ENCODE peak calls at places on chromosomes 3 and 15, in four cellular contexts. One of them, this sample, is unnamed.

GRCh38 chr3:185488465-185488864 is 10.4 kb downstream of the TMEM41A start:
- DNase-seq in AML-193: no peak
- DNase-seq in ureter: no peak
- DNase-seq in stimulated activated CD8-positive, alpha-beta memory T cell treated with anti-CD3 and anti-CD28 coated beads, Interleukin-7, amount 100 ng/mL, for 24 hours: no peak
- DNase-seq in this sample: no peak

GRCh38 chr3:8986741-8987672 is 23.7 kb upstream of the RAD18 start:
- DNase-seq in stimulated activated CD8-positive, alpha-beta memory T cell treated with anti-CD3 and anti-CD28 coated beads, Interleukin-7, amount 100 ng/mL, for 24 hours: no peak
- DNase-seq in AML-193: no peak
- DNase-seq in ureter: no peak
- DNase-seq in this sample: no peak

GRCh38 chr3:56042326-56042951 is 425.8 kb downstream of the ERC2 start:
- DNase-seq in AML-193: peak
- DNase-seq in ureter: no peak
- DNase-seq in stimulated activated CD8-positive, alpha-beta memory T cell treated with anti-CD3 and anti-CD28 coated beads, Interleukin-7, amount 100 ng/mL, for 24 hours: no peak
- DNase-seq in this sample: peak

GRCh38 chr3:38583688-38584087 is 65.8 kb downstream of the SCN5A start:
- DNase-seq in AML-193: no peak
- DNase-seq in stimulated activated CD8-positive, alpha-beta memory T cell treated with anti-CD3 and anti-CD28 coated beads, Interleukin-7, amount 100 ng/mL, for 24 hours: no peak
- DNase-seq in ureter: peak
- DNase-seq in this sample: no peak

GRCh38 chr3:119613872-119614271 is 16.2 kb downstream of the PLA1A start:
- DNase-seq in ureter: no peak
- DNase-seq in stimulated activated CD8-positive, alpha-beta memory T cell treated with anti-CD3 and anti-CD28 coated beads, Interleukin-7, amount 100 ng/mL, for 24 hours: no peak
- DNase-seq in AML-193: no peak
- DNase-seq in this sample: no peak

GRCh38 chr15:84702961-84703482 is 12.9 kb downstream of the SEC11A start:
- DNase-seq in stimulated activated CD8-positive, alpha-beta memory T cell treated with anti-CD3 and anti-CD28 coated beads, Interleukin-7, amount 100 ng/mL, for 24 hours: no peak
- DNase-seq in AML-193: no peak
- DNase-seq in ureter: no peak
- DNase-seq in this sample: no peak

GRCh38 chr3:191963182-191963581 is 502.2 kb downstream of the PYDC2 start:
- DNase-seq in AML-193: no peak
- DNase-seq in stimulated activated CD8-positive, alpha-beta memory T cell treated with anti-CD3 and anti-CD28 coated beads, Interleukin-7, amount 100 ng/mL, for 24 hours: no peak
- DNase-seq in ureter: no peak
- DNase-seq in this sample: no peak

GRCh38 chr15:85334241-85334640 is 46.2 kb upstream of the AKAP13 start:
- DNase-seq in AML-193: no peak
- DNase-seq in stimulated activated CD8-positive, alpha-beta memory T cell treated with anti-CD3 and anti-CD28 coated beads, Interleukin-7, amount 100 ng/mL, for 24 hours: no peak
- DNase-seq in ureter: peak
- DNase-seq in this sample: no peak

GRCh38 chr3:100123112-100123511 is 8.8 kb upstream of the FILIP1L start:
- DNase-seq in stimulated activated CD8-positive, alpha-beta memory T cell treated with anti-CD3 and anti-CD28 coated beads, Interleukin-7, amount 100 ng/mL, for 24 hours: no peak
- DNase-seq in AML-193: no peak
- DNase-seq in ureter: no peak
- DNase-seq in this sample: no peak